ENCODE peak calls at places on chromosome 17, in four cellular contexts. One of them, this sample, is unnamed.

GRCh38 chr17:46832945-46833839 is 14.7 kb upstream of the WNT3 start:
- DNase-seq in suprapubic skin: no peak
- DNase-seq in sigmoid colon: no peak
- DNase-seq in heart right ventricle: no peak
- DNase-seq in this sample: no peak

GRCh38 chr17:969767-970387 is 9.7 kb downstream of the NXN start:
- DNase-seq in suprapubic skin: no peak
- DNase-seq in sigmoid colon: peak
- DNase-seq in heart right ventricle: no peak
- DNase-seq in this sample: no peak

GRCh38 chr17:54899721-54900456 is 763 bp upstream of the TOM1L1 start:
- DNase-seq in suprapubic skin: no peak
- DNase-seq in sigmoid colon: no peak
- DNase-seq in heart right ventricle: no peak
- DNase-seq in this sample: no peak

GRCh38 chr17:53148058-53148457 is 674.7 kb upstream of the KIF2B start:
- DNase-seq in suprapubic skin: no peak
- DNase-seq in sigmoid colon: no peak
- DNase-seq in heart right ventricle: no peak
- DNase-seq in this sample: no peak

GRCh38 chr17:36198831-36199465 is 2.4 kb upstream of the CCL3L1 start:
- DNase-seq in suprapubic skin: no peak
- DNase-seq in sigmoid colon: no peak
- DNase-seq in heart right ventricle: no peak
- DNase-seq in this sample: no peak

GRCh38 chr17:33498069-33498468 is 205.0 kb upstream of the ASIC2 start:
- DNase-seq in suprapubic skin: no peak
- DNase-seq in sigmoid colon: no peak
- DNase-seq in heart right ventricle: no peak
- DNase-seq in this sample: no peak

GRCh38 chr17:29086628-29087332 is 43.8 kb downstream of the PIPOX start:
- DNase-seq in suprapubic skin: no peak
- DNase-seq in sigmoid colon: no peak
- DNase-seq in heart right ventricle: no peak
- DNase-seq in this sample: no peak

GRCh38 chr17:75048396-75048933 is 1.4 kb downstream of the KCTD2 start:
- DNase-seq in suprapubic skin: no peak
- DNase-seq in sigmoid colon: no peak
- DNase-seq in heart right ventricle: peak
- DNase-seq in this sample: no peak

GRCh38 chr17:41284546-41284945 is 9.0 kb downstream of the KRTAP9-7 start:
- DNase-seq in suprapubic skin: no peak
- DNase-seq in sigmoid colon: no peak
- DNase-seq in heart right ventricle: no peak
- DNase-seq in this sample: no peak

GRCh38 chr17:52035336-52035915 is 123.1 kb downstream of the CA10 start:
- DNase-seq in suprapubic skin: no peak
- DNase-seq in sigmoid colon: no peak
- DNase-seq in heart right ventricle: no peak
- DNase-seq in this sample: no peak

GRCh38 chr17:15119928-15120327 is 145.2 kb downstream of the PMP22 start:
- DNase-seq in suprapubic skin: no peak
- DNase-seq in sigmoid colon: no peak
- DNase-seq in heart right ventricle: no peak
- DNase-seq in this sample: no peak

GRCh38 chr17:81010935-81011334 is 19.3 kb downstream of the CHMP6 start:
- DNase-seq in suprapubic skin: no peak
- DNase-seq in sigmoid colon: no peak
- DNase-seq in heart right ventricle: no peak
- DNase-seq in this sample: no peak

GRCh38 chr17:40663252-40663651 is 1.7 kb downstream of the KRT222 start:
- DNase-seq in suprapubic skin: no peak
- DNase-seq in sigmoid colon: no peak
- DNase-seq in heart right ventricle: no peak
- DNase-seq in this sample: no peak

GRCh38 chr17:17144916-17145665 is 61.0 kb downstream of the PLD6 start:
- DNase-seq in suprapubic skin: no peak
- DNase-seq in sigmoid colon: no peak
- DNase-seq in heart right ventricle: peak
- DNase-seq in this sample: peak

GRCh38 chr17:50842506-50843149 is 7.2 kb downstream of the WFIKKN2 start:
- DNase-seq in suprapubic skin: peak
- DNase-seq in sigmoid colon: no peak
- DNase-seq in heart right ventricle: no peak
- DNase-seq in this sample: no peak

GRCh38 chr17:10360578-10360977 is 12.2 kb downstream of the MYH13 start:
- DNase-seq in suprapubic skin: no peak
- DNase-seq in sigmoid colon: no peak
- DNase-seq in heart right ventricle: no peak
- DNase-seq in this sample: no peak

GRCh38 chr17:1365445-1366039 is 34.5 kb downstream of the YWHAE start:
- DNase-seq in suprapubic skin: no peak
- DNase-seq in sigmoid colon: peak
- DNase-seq in heart right ventricle: no peak
- DNase-seq in this sample: peak

GRCh38 chr17:75125984-75126383 is 5.6 kb downstream of the NT5C start:
- DNase-seq in suprapubic skin: no peak
- DNase-seq in sigmoid colon: no peak
- DNase-seq in heart right ventricle: no peak
- DNase-seq in this sample: no peak

GRCh38 chr17:2929881-2930533 is 133.4 kb downstream of the OR1D5 start:
- DNase-seq in suprapubic skin: no peak
- DNase-seq in sigmoid colon: no peak
- DNase-seq in heart right ventricle: no peak
- DNase-seq in this sample: peak

GRCh38 chr17:15092762-15093161 is 172.4 kb downstream of the PMP22 start:
- DNase-seq in suprapubic skin: no peak
- DNase-seq in sigmoid colon: no peak
- DNase-seq in heart right ventricle: no peak
- DNase-seq in this sample: no peak

GRCh38 chr17:80694992-80695912 is 150.6 kb downstream of the RPTOR start:
- DNase-seq in suprapubic skin: no peak
- DNase-seq in sigmoid colon: no peak
- DNase-seq in heart right ventricle: no peak
- DNase-seq in this sample: no peak

GRCh38 chr17:42016952-42017865 is at the start of gene DNAJC7:
- DNase-seq in suprapubic skin: peak
- DNase-seq in sigmoid colon: peak
- DNase-seq in heart right ventricle: peak
- DNase-seq in this sample: peak

GRCh38 chr17:48491527-48492273 is 39.1 kb downstream of the HOXB1 start:
- DNase-seq in suprapubic skin: no peak
- DNase-seq in sigmoid colon: no peak
- DNase-seq in heart right ventricle: no peak
- DNase-seq in this sample: no peak

GRCh38 chr17:80426671-80427326 is 11.8 kb downstream of the ENDOV start:
- DNase-seq in suprapubic skin: no peak
- DNase-seq in sigmoid colon: peak
- DNase-seq in heart right ventricle: peak
- DNase-seq in this sample: peak

GRCh38 chr17:51588063-51588462 is 327.7 kb downstream of the UTP18 start:
- DNase-seq in suprapubic skin: no peak
- DNase-seq in sigmoid colon: no peak
- DNase-seq in heart right ventricle: no peak
- DNase-seq in this sample: no peak

GRCh38 chr17:17633310-17633709 is 41.8 kb upstream of the PEMT start:
- DNase-seq in suprapubic skin: no peak
- DNase-seq in sigmoid colon: no peak
- DNase-seq in heart right ventricle: no peak
- DNase-seq in this sample: no peak

GRCh38 chr17:21680366-21680765 is 12.0 kb upstream of the KCNJ18 start:
- DNase-seq in suprapubic skin: peak
- DNase-seq in sigmoid colon: peak
- DNase-seq in heart right ventricle: no peak
- DNase-seq in this sample: no peak

GRCh38 chr17:4551141-4551540 is 4.0 kb downstream of the MYBBP1A start:
- DNase-seq in suprapubic skin: no peak
- DNase-seq in sigmoid colon: no peak
- DNase-seq in heart right ventricle: no peak
- DNase-seq in this sample: no peak

GRCh38 chr17:3557768-3558583 is at the start of gene TRPV3:
- DNase-seq in suprapubic skin: no peak
- DNase-seq in sigmoid colon: no peak
- DNase-seq in heart right ventricle: no peak
- DNase-seq in this sample: peak

GRCh38 chr17:4834621-4835020 is 1.5 kb downstream of the MINK1 start:
- DNase-seq in suprapubic skin: no peak
- DNase-seq in sigmoid colon: no peak
- DNase-seq in heart right ventricle: no peak
- DNase-seq in this sample: no peak

GRCh38 chr17:69761767-69762321 is 313.2 kb upstream of the KCNJ16 start:
- DNase-seq in suprapubic skin: no peak
- DNase-seq in sigmoid colon: no peak
- DNase-seq in heart right ventricle: no peak
- DNase-seq in this sample: no peak

GRCh38 chr17:70078549-70078948 is 3.5 kb downstream of the KCNJ16 start:
- DNase-seq in suprapubic skin: no peak
- DNase-seq in sigmoid colon: no peak
- DNase-seq in heart right ventricle: no peak
- DNase-seq in this sample: no peak

GRCh38 chr17:78523939-78524655 is 53.1 kb downstream of the DNAH17 start:
- DNase-seq in suprapubic skin: peak
- DNase-seq in sigmoid colon: no peak
- DNase-seq in heart right ventricle: no peak
- DNase-seq in this sample: no peak

GRCh38 chr17:57391857-57392256 is 135.5 kb downstream of the MSI2 start:
- DNase-seq in suprapubic skin: no peak
- DNase-seq in sigmoid colon: no peak
- DNase-seq in heart right ventricle: no peak
- DNase-seq in this sample: peak

GRCh38 chr17:58310511-58311428 is 17.8 kb downstream of the TSPOAP1 start:
- DNase-seq in suprapubic skin: peak
- DNase-seq in sigmoid colon: no peak
- DNase-seq in heart right ventricle: no peak
- DNase-seq in this sample: no peak

GRCh38 chr17:62818491-62818890 is 10.4 kb upstream of the MARCHF10 start:
- DNase-seq in suprapubic skin: no peak
- DNase-seq in sigmoid colon: no peak
- DNase-seq in heart right ventricle: no peak
- DNase-seq in this sample: no peak

GRCh38 chr17:6070280-6070894 is at the start of gene WSCD1:
- DNase-seq in suprapubic skin: no peak
- DNase-seq in sigmoid colon: no peak
- DNase-seq in heart right ventricle: peak
- DNase-seq in this sample: no peak

GRCh38 chr17:2238432-2239169 is 65.0 kb downstream of the SMG6 start:
- DNase-seq in suprapubic skin: no peak
- DNase-seq in sigmoid colon: peak
- DNase-seq in heart right ventricle: peak
- DNase-seq in this sample: no peak

GRCh38 chr17:61338000-61338864 is 61.4 kb upstream of the TBX2 start:
- DNase-seq in suprapubic skin: no peak
- DNase-seq in sigmoid colon: no peak
- DNase-seq in heart right ventricle: peak
- DNase-seq in this sample: peak

GRCh38 chr17:61335105-61335844 is 64.4 kb upstream of the TBX2 start:
- DNase-seq in suprapubic skin: no peak
- DNase-seq in sigmoid colon: no peak
- DNase-seq in heart right ventricle: no peak
- DNase-seq in this sample: no peak

GRCh38 chr17:61334673-61335072 is 65.0 kb upstream of the TBX2 start:
- DNase-seq in suprapubic skin: no peak
- DNase-seq in sigmoid colon: no peak
- DNase-seq in heart right ventricle: no peak
- DNase-seq in this sample: no peak

GRCh38 chr17:61337247-61337812 is 62.3 kb upstream of the TBX2 start:
- DNase-seq in suprapubic skin: no peak
- DNase-seq in sigmoid colon: no peak
- DNase-seq in heart right ventricle: no peak
- DNase-seq in this sample: no peak

GRCh38 chr17:61335845-61336655 is 63.6 kb upstream of the TBX2 start:
- DNase-seq in suprapubic skin: no peak
- DNase-seq in sigmoid colon: no peak
- DNase-seq in heart right ventricle: peak
- DNase-seq in this sample: peak
- H3K27ac ChIP-seq in suprapubic skin: no peak
- H3K27ac ChIP-seq in sigmoid colon: no peak
- H3K27ac ChIP-seq in heart right ventricle: no peak
- H3K27ac ChIP-seq in this sample: no peak

GRCh38 chr17:77146882-77147281 is 6.1 kb downstream of the SEC14L1 start:
- DNase-seq in suprapubic skin: no peak
- DNase-seq in sigmoid colon: no peak
- DNase-seq in heart right ventricle: peak
- DNase-seq in this sample: no peak
- H3K4me3 ChIP-seq in suprapubic skin: no peak
- H3K4me3 ChIP-seq in sigmoid colon: no peak
- H3K4me3 ChIP-seq in heart right ventricle: peak
- H3K4me3 ChIP-seq in this sample: no peak

DNA sequence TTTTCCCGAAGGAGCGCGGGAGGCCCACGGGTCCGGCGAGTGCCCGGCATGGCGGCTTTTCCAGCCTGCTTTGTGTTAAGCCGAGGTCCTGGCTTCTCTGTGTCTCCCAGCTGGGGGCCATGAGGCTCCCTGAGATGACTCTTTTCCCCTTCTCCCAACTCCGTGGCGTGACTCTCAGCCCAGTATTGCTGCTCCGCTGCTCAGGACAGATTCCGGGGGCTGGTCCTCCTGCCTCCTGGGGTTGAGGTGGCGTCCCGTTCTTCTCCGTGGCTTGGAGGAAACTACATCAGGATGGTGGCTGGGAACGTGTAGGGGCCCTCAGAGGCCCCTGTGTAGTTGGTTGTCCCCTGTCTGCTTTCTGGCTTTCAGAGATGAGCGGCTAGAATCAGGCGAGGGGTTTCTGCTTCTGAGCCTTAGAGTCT is 951 bp downstream of the GPS1 start:
- DNase-seq in suprapubic skin: no peak
- DNase-seq in sigmoid colon: no peak
- DNase-seq in heart right ventricle: no peak
- DNase-seq in this sample: no peak
- H3K27ac ChIP-seq in suprapubic skin: no peak
- H3K27ac ChIP-seq in sigmoid colon: peak
- H3K27ac ChIP-seq in heart right ventricle: no peak
- H3K27ac ChIP-seq in this sample: no peak

GRCh38 chr17:45225964-45226530 is 4.4 kb downstream of the FMNL1 start:
- DNase-seq in suprapubic skin: no peak
- DNase-seq in sigmoid colon: peak
- DNase-seq in heart right ventricle: peak
- DNase-seq in this sample: no peak

GRCh38 chr17:45228121-45228941 is 6.6 kb downstream of the FMNL1 start:
- DNase-seq in suprapubic skin: no peak
- DNase-seq in sigmoid colon: no peak
- DNase-seq in heart right ventricle: no peak
- DNase-seq in this sample: peak

GRCh38 chr17:45227631-45228120 is 6.0 kb downstream of the FMNL1 start:
- DNase-seq in suprapubic skin: peak
- DNase-seq in sigmoid colon: no peak
- DNase-seq in heart right ventricle: no peak
- DNase-seq in this sample: no peak

GRCh38 chr17:45226620-45227019 is 4.9 kb downstream of the FMNL1 start:
- DNase-seq in suprapubic skin: no peak
- DNase-seq in sigmoid colon: no peak
- DNase-seq in heart right ventricle: no peak
- DNase-seq in this sample: no peak

GRCh38 chr17:45227101-45227591 is 5.5 kb downstream of the FMNL1 start:
- DNase-seq in suprapubic skin: no peak
- DNase-seq in sigmoid colon: no peak
- DNase-seq in heart right ventricle: no peak
- DNase-seq in this sample: no peak
- H3K4me3 ChIP-seq in suprapubic skin: peak
- H3K4me3 ChIP-seq in sigmoid colon: no peak
- H3K4me3 ChIP-seq in heart right ventricle: no peak
- H3K4me3 ChIP-seq in this sample: no peak

GRCh38 chr17:19431691-19432090 is 20.7 kb downstream of the RNF112 start:
- DNase-seq in suprapubic skin: no peak
- DNase-seq in sigmoid colon: no peak
- DNase-seq in heart right ventricle: no peak
- DNase-seq in this sample: no peak
- H3K27ac ChIP-seq in suprapubic skin: no peak
- H3K27ac ChIP-seq in sigmoid colon: no peak
- H3K27ac ChIP-seq in heart right ventricle: no peak
- H3K27ac ChIP-seq in this sample: no peak